ENCODE peak calls at places on chromosomes 6 and 20, in ten cellular contexts. O is tibial artery; S is astrocyte of the cerebellum; R is left colon; A is stimulated activated CD8-positive, alpha-beta memory T cell treated with anti-CD3 and anti-CD28 coated beads, Interleukin-2, amount 100 ng/mL, for 48 hours; G is memory B cell; U is GM06990; P is uterus; M is body of pancreas; L is fibroblast of the conjunctiva. D is an unnamed sample.

GRCh38 chr6:42326248-42326647 is 108.6 kb upstream of the MRPS10 start:
- DNase-seq in O (no peak), S (no peak), G (no peak), R (no peak), U (no peak), P (no peak), M (no peak), L (no peak), A (no peak), D (no peak)

GRCh38 chr6:137882225-137882961 is 15.3 kb downstream of the TNFAIP3 start:
- DNase-seq in U (no peak), L (no peak), P (no peak), M (no peak), O (no peak), G (no peak), R (no peak), A (no peak), S (peak; percentile 36), D (no peak)

GRCh38 chr6:154613137-154613676 is 102.7 kb upstream of the CNKSR3 start:
- DNase-seq in S (peak; percentile 57), R (no peak), O (no peak), G (no peak), U (no peak), A (no peak), L (no peak), P (no peak), M (no peak), D (no peak)

GRCh38 chr6:83270971-83271714 is 78.0 kb downstream of the RWDD2A start:
- DNase-seq in M (no peak), P (no peak), U (no peak), A (no peak), O (no peak), S (peak; percentile 68), G (no peak), R (no peak), L (peak; percentile 13), D (no peak)

GRCh38 chr20:51360451-51361230 is 181.9 kb downstream of the NFATC2 start:
- DNase-seq in M (no peak), L (peak; percentile 37), U (no peak), A (no peak), R (no peak), P (no peak), G (no peak), O (no peak), S (peak; percentile 99), D (peak; percentile 78)

GRCh38 chr20:44936510-44936909 is 23.7 kb downstream of the TOMM34 start:
- DNase-seq in R (no peak), U (no peak), A (no peak), O (no peak), M (no peak), G (no peak), P (no peak), L (no peak), S (no peak), D (no peak)

GRCh38 chr6:29649701-29650673 is 6.9 kb upstream of the MOG start:
- DNase-seq in S (peak; percentile 94), G (peak; percentile 96), R (peak; percentile 99), U (peak; percentile 85), P (peak; percentile 98), A (peak; percentile 97), O (peak; percentile 98), L (peak; percentile 91), M (peak; percentile 99), D (peak; percentile 97)

GRCh38 chr6:72616406-72617015 is 5.4 kb upstream of the KCNQ5 start:
- DNase-seq in A (no peak), L (peak; percentile 34), P (no peak), S (peak; percentile 38), M (no peak), U (no peak), G (no peak), R (no peak), O (no peak), D (no peak)

GRCh38 chr6:88513920-88514319 is 347.8 kb upstream of the CNR1 start:
- DNase-seq in G (no peak), L (no peak), O (no peak), R (no peak), P (no peak), S (no peak), A (no peak), U (no peak), M (no peak), D (no peak)